ENCODE peak calls at places on chromosomes 2 and 18, in four cellular contexts. B is GM13977, G is GM20000, Y is NCI-H1092 treated with DMSO at 0.1 percent for 48 hours. F is an unnamed sample.

GRCh38 chr18:58262581-58262980 is 218.6 kb downstream of the NEDD4L start:
- DNase-seq in B (no peak), G (no peak), Y (no peak), F (no peak)

GRCh38 chr18:22345733-22346132 is 72.0 kb downstream of the CTAGE1 start:
- DNase-seq in B (no peak), G (no peak), Y (no peak), F (no peak)

GRCh38 chr2:225864394-225864793 is 464.9 kb downstream of the NYAP2 start:
- DNase-seq in B (no peak), G (no peak), Y (no peak), F (no peak)

GRCh38 chr2:204673877-204674276 is 128.6 kb downstream of the PARD3B start:
- DNase-seq in B (no peak), G (no peak), Y (no peak), F (no peak)

GRCh38 chr2:157190151-157190550 is 67.4 kb upstream of the GALNT5 start:
- DNase-seq in B (no peak), G (no peak), Y (no peak), F (no peak)

GRCh38 chr2:20562540-20563225 is 88.2 kb downstream of the HS1BP3 start:
- DNase-seq in B (no peak), G (no peak), Y (no peak), F (peak; percentile 37)

GRCh38 chr2:130728007-130728454 is 839 bp upstream of the GPR148 start:
- DNase-seq in B (no peak), G (no peak), Y (peak; percentile 62), F (no peak)

GRCh38 chr2:112812318-112813042 is 24.1 kb downstream of the IL1B start:
- DNase-seq in B (no peak), G (peak; percentile 41), Y (no peak), F (no peak)

GRCh38 chr2:208033701-208034502 is 8.6 kb upstream of the PLEKHM3 start:
- DNase-seq in B (peak; percentile 58), G (peak; percentile 70), Y (peak; percentile 3), F (peak; percentile 69)

GRCh38 chr2:15640291-15640711 is 48.6 kb downstream of the DDX1 start:
- DNase-seq in B (no peak), G (no peak), Y (no peak), F (no peak)

GRCh38 chr2:80506563-80506962 is 202.0 kb upstream of the LRRTM1 start:
- DNase-seq in B (no peak), G (no peak), Y (no peak), F (no peak)

GRCh38 chr2:241011296-241011600 is 12.8 kb downstream of the SNED1 start:
- DNase-seq in B (no peak), G (no peak), Y (no peak), F (no peak)

GRCh38 chr2:50729306-50730105 is 302.4 kb downstream of the NRXN1 start:
- DNase-seq in B (no peak), G (no peak), Y (no peak), F (no peak)

GRCh38 chr2:95292623-95293260 is 4.4 kb upstream of the KCNIP3 start:
- DNase-seq in B (no peak), G (no peak), Y (no peak), F (no peak)

GRCh38 chr2:236306825-236307540 is 42.8 kb upstream of the ASB18 start:
- DNase-seq in B (no peak), G (no peak), Y (no peak), F (no peak)

GRCh38 chr2:232286011-232286868 is 92.3 kb upstream of the ALPP start:
- DNase-seq in B (no peak), G (no peak), Y (no peak), F (no peak)

GRCh38 chr2:10439185-10439879 is 8.8 kb downstream of the ODC1 start:
- DNase-seq in B (no peak), G (no peak), Y (no peak), F (no peak)

GRCh38 chr18:74976331-74976909 is 232.5 kb downstream of the PTGR3 start:
- DNase-seq in B (no peak), G (no peak), Y (peak; percentile 100), F (no peak)

GRCh38 chr2:10410716-10411437 is 37.2 kb downstream of the ODC1 start:
- DNase-seq in B (no peak), G (no peak), Y (peak; percentile 3), F (no peak)

GRCh38 chr2:194819367-194819766 is 837.7 kb upstream of the SLC39A10 start:
- DNase-seq in B (no peak), G (no peak), Y (peak; percentile 11), F (no peak)

GRCh38 chr18:22168360-22168921 is 948 bp upstream of the GATA6 start:
- DNase-seq in B (peak; percentile 45), G (peak; percentile 48), Y (no peak), F (no peak)

GRCh38 chr2:144747571-144747970 is 227.7 kb upstream of the ZEB2 start:
- DNase-seq in B (no peak), G (no peak), Y (no peak), F (no peak)

GRCh38 chr18:8882632-8883408 is 177.5 kb downstream of the MTCL1 start:
- DNase-seq in B (no peak), G (no peak), Y (no peak), F (no peak)

GRCh38 chr18:58937913-58938312 is 73.2 kb downstream of the ZNF532 start:
- DNase-seq in B (no peak), G (no peak), Y (no peak), F (no peak)

GRCh38 chr2:218022131-218022850 is 19.5 kb upstream of the TNS1 start:
- DNase-seq in B (no peak), G (no peak), Y (no peak), F (peak; percentile 46)

GRCh38 chr2:127052068-127052770 is 54.7 kb downstream of the BIN1 start:
- DNase-seq in B (no peak), G (no peak), Y (no peak), F (peak; percentile 64)

GRCh38 chr2:172404824-172405223 is 22.6 kb upstream of the ITGA6 start:
- DNase-seq in B (no peak), G (no peak), Y (no peak), F (no peak)

GRCh38 chr2:72722492-72723090 is 103.2 kb downstream of the EXOC6B start:
- DNase-seq in B (no peak), G (no peak), Y (no peak), F (no peak)

F was measured in upper lobe of right lung.